ENCODE peak calls at places on chromosome 22, in nine cellular contexts. M is mammary epithelial cell; J is stimulated activated CD8-positive, alpha-beta memory T cell treated with anti-CD3 and anti-CD28 coated beads, Interleukin-4, amount 100 ng/mL, for 1 hour; B is NCI-H187; Y is stimulated activated CD4-positive, alpha-beta T cell treated with anti-CD3 and anti-CD28 coated beads, Interleukin-15, amount 100 ng/mL, for 48 hours; Q is fibroblast of mammary gland; G is erythroblast; L is T-helper 9 cell; W is activated naive CD4-positive, alpha-beta T cell treated with anti-CD3 and anti-CD28 coated beads, Interleukin-2, amount 10 ng/mL, durations not matched to agents 7 days and 5 days. S is an unnamed sample.
A peak's percentile ranks its signal among the peaks of the same experiment; 100 is the strongest.

GRCh38 chr22:39457047-39457545 is 284 bp downstream of the MGAT3 start:
- DNase-seq in L (no peak), W (no peak), Q (no peak), M (no peak), B (no peak), J (no peak), G (no peak), Y (no peak), S (no peak)

GRCh38 chr22:17724678-17725464 is 49.4 kb downstream of the BID start:
- DNase-seq in Y (no peak), W (no peak), G (peak; percentile 29), M (no peak), Q (no peak), J (no peak), L (no peak), B (no peak), S (no peak)

GRCh38 chr22:24033731-24034130 is 22.6 kb downstream of the CABIN1 start:
- DNase-seq in J (no peak), L (no peak), M (no peak), G (no peak), W (no peak), B (no peak), Y (no peak), Q (no peak), S (no peak)

GRCh38 chr22:48779211-48779643 is 1048.4 kb downstream of the BRD1 start:
- DNase-seq in G (no peak), B (no peak), L (no peak), M (no peak), J (no peak), Q (no peak), W (no peak), Y (no peak), S (no peak)

GRCh38 chr22:39294571-39295468 is 24.6 kb downstream of the RPL3 start:
- DNase-seq in M (no peak), G (no peak), W (no peak), L (no peak), B (no peak), J (no peak), Q (no peak), Y (no peak), S (no peak)

GRCh38 chr22:45335021-45335818 is 25.5 kb downstream of the FAM118A start:
- DNase-seq in Q (no peak), G (no peak), M (peak; percentile 43), W (no peak), J (no peak), L (no peak), Y (no peak), B (no peak), S (no peak)

GRCh38 chr22:49983148-49984042 is 22.8 kb downstream of the PIM3 start:
- DNase-seq in Q (no peak), L (peak; percentile 54), G (no peak), B (no peak), W (no peak), J (no peak), Y (no peak), M (no peak), S (no peak)

GRCh38 chr22:29346659-29347058 is 31.2 kb upstream of the RASL10A start:
- DNase-seq in B (no peak), J (no peak), Y (no peak), Q (no peak), W (no peak), M (no peak), L (no peak), G (no peak), S (no peak)

GRCh38 chr22:26197427-26197826 is 28.2 kb downstream of the SEZ6L start:
- DNase-seq in L (no peak), Y (no peak), Q (no peak), M (no peak), G (no peak), B (no peak), J (no peak), W (no peak), S (no peak)

GRCh38 chr22:48929276-48929790 is 898.3 kb downstream of the BRD1 start:
- DNase-seq in J (no peak), Y (no peak), L (no peak), Q (no peak), B (no peak), W (no peak), M (no peak), G (no peak), S (no peak)

GRCh38 chr22:44337658-44338004 is 24.9 kb upstream of the SHISAL1 start:
- DNase-seq in J (no peak), Y (no peak), Q (peak; percentile 66), B (no peak), W (no peak), G (no peak), L (no peak), M (peak; percentile 52), S (peak; percentile 59)

GRCh38 chr22:43090130-43090789 is 1.1 kb upstream of the TTLL1 start:
- DNase-seq in M (peak; percentile 89), Y (peak; percentile 47), L (no peak), Q (peak; percentile 93), J (no peak), B (no peak), G (peak; percentile 92), W (peak; percentile 68), S (peak; percentile 78)

GRCh38 chr22:36155702-36156101 is 4.9 kb downstream of the APOL3 start:
- DNase-seq in J (no peak), L (no peak), B (no peak), W (no peak), Q (peak; percentile 24), M (no peak), Y (no peak), G (peak; percentile 36), S (no peak)

GRCh38 chr22:20267441-20268288 is 453 bp downstream of the RTN4R start:
- DNase-seq in B (no peak), G (no peak), L (no peak), W (peak; percentile 50), M (peak; percentile 4), Q (no peak), Y (no peak), J (no peak), S (peak; percentile 40)

GRCh38 chr22:42178910-42179495 is 48.4 kb upstream of the CYP2D6 start:
- DNase-seq in B (no peak), Q (no peak), Y (no peak), L (no peak), W (no peak), G (no peak), M (no peak), J (no peak), S (no peak)

GRCh38 chr22:45192701-45193187 is 29.0 kb downstream of the NUP50 start:
- DNase-seq in M (no peak), J (no peak), W (no peak), Q (no peak), B (no peak), L (no peak), Y (no peak), G (peak; percentile 49), S (no peak)

GRCh38 chr22:18966748-18967147 is 30.7 kb upstream of the PRODH start:
- DNase-seq in J (no peak), L (no peak), W (no peak), Q (no peak), M (no peak), B (no peak), G (no peak), Y (no peak), S (no peak)

GRCh38 chr22:26259510-26259909 is 90.2 kb downstream of the SEZ6L start:
- DNase-seq in J (no peak), Y (no peak), L (no peak), M (peak; percentile 12), G (peak; percentile 10), B (no peak), W (peak; percentile 54), Q (peak; percentile 2), S (peak; percentile 48)

S was measured in activated CD8-positive, alpha-beta T cell treated with anti-CD3 and anti-CD28 coated beads for 36 hours.